ENCODE peak calls at places on chromosomes 3 and 15, in ten cellular contexts. I is breast epithelium; W is left ventricle myocardium inferior; U is NCI-H1092 treated with DMSO at 0.1 percent for 48 hours; S is anterior cingulate cortex; Q is immature natural killer cell; T is GM13977; V is frontal cortex; O is activated CD8-positive, alpha-beta memory T cell treated with anti-CD3 and anti-CD28 coated beads, Interleukin-2, amount 10 ng/mL, durations not matched to agents 7 days and 5 days; H is kidney. M is an unnamed sample.

GRCh38 chr3:172561894-172562664 is 38.8 kb upstream of the TNFSF10 start:
- DNase-seq in W (no peak), H (no peak), Q (no peak), T (no peak), V (no peak), I (no peak), U (no peak), O (no peak), S (no peak), M (no peak)

GRCh38 chr15:31062310-31062964 is 39.1 kb downstream of the TRPM1 start:
- DNase-seq in V (no peak), T (no peak), S (no peak), O (no peak), I (no peak), W (no peak), Q (no peak), H (no peak), U (no peak), M (no peak)

GRCh38 chr3:100782906-100783305 is 73.6 kb downstream of the TFG start:
- DNase-seq in S (no peak), T (no peak), O (no peak), V (no peak), U (no peak), I (no peak), H (no peak), Q (no peak), W (no peak), M (no peak)

GRCh38 chr3:126781406-126781805 is 77.4 kb downstream of the CHCHD6 start:
- DNase-seq in W (no peak), O (no peak), Q (no peak), U (no peak), V (no peak), S (no peak), H (no peak), I (no peak), T (no peak), M (no peak)

GRCh38 chr3:136120373-136121348 is 75.5 kb downstream of the MSL2 start:
- DNase-seq in Q (no peak), H (no peak), S (no peak), O (no peak), V (no peak), W (no peak), U (no peak), T (no peak), I (no peak), M (no peak)

GRCh38 chr3:447671-448070 is 251.1 kb downstream of the CHL1 start:
- DNase-seq in W (no peak), O (no peak), T (no peak), U (no peak), V (no peak), S (no peak), Q (no peak), I (no peak), H (no peak), M (no peak)

GRCh38 chr3:117997201-117998049 is 1037.2 kb downstream of the IGSF11 start:
- DNase-seq in U (peak), V (peak), T (peak), S (peak), I (peak), W (peak), Q (no peak), H (peak), O (peak), M (peak)

GRCh38 chr3:85005947-85006346 is 47.2 kb downstream of the CADM2 start:
- DNase-seq in O (no peak), S (no peak), Q (no peak), I (no peak), W (no peak), T (no peak), H (no peak), V (no peak), U (no peak), M (no peak)

GRCh38 chr15:96070636-96071035 is 259.9 kb upstream of the NR2F2 start:
- DNase-seq in W (no peak), H (no peak), O (no peak), U (no peak), Q (no peak), I (no peak), S (no peak), V (no peak), T (no peak), M (no peak)

GRCh38 chr3:176120507-176120906 is 1076.8 kb downstream of the TBL1XR1 start:
- DNase-seq in T (no peak), S (no peak), H (no peak), I (no peak), V (no peak), O (no peak), U (peak), Q (no peak), W (no peak), M (no peak)

GRCh38 chr3:156483961-156484787 is 70.7 kb downstream of the SSR3 start:
- DNase-seq in S (no peak), O (peak), T (peak), Q (peak), H (no peak), V (no peak), W (no peak), I (no peak), U (no peak), M (no peak)

GRCh38 chr15:34582461-34583357 is 742 bp downstream of the GOLGA8B start:
- DNase-seq in W (no peak), I (no peak), O (peak), V (peak), T (peak), Q (peak), H (peak), S (no peak), U (no peak), M (peak)

M was measured in naive thymus-derived CD8-positive, alpha-beta T cell.